ENCODE peak calls at places on chromosomes 2 and 18, in four cellular contexts. One of them, this sample, is unnamed.
A peak's percentile ranks its signal among the peaks of the same experiment; 100 is the strongest.

GRCh38 chr2:20052872-20053281 is 1.4 kb upstream of the LAPTM4A start:
- DNase-seq in vagina: no peak
- DNase-seq in endothelial cell of umbilical vein: peak; percentile 80
- DNase-seq in SK-N-SH: peak; percentile 63
- DNase-seq in this sample: no peak

GRCh38 chr2:37713258-37713700 is 41.8 kb upstream of the CDC42EP3 start:
- DNase-seq in vagina: no peak
- DNase-seq in SK-N-SH: no peak
- DNase-seq in endothelial cell of umbilical vein: no peak
- DNase-seq in this sample: no peak

GRCh38 chr2:224211821-224212220 is 172.7 kb upstream of the SERPINE2 start:
- DNase-seq in SK-N-SH: no peak
- DNase-seq in vagina: no peak
- DNase-seq in endothelial cell of umbilical vein: no peak
- DNase-seq in this sample: no peak

GRCh38 chr2:170122883-170123547 is 54.9 kb upstream of the MYO3B start:
- DNase-seq in SK-N-SH: no peak
- DNase-seq in endothelial cell of umbilical vein: peak; percentile 34
- DNase-seq in vagina: no peak
- DNase-seq in this sample: no peak

GRCh38 chr2:27627963-27628766 is 647 bp downstream of the CCDC121 start:
- DNase-seq in endothelial cell of umbilical vein: peak; percentile 60
- DNase-seq in vagina: no peak
- DNase-seq in SK-N-SH: no peak
- DNase-seq in this sample: no peak

GRCh38 chr2:43897492-43897891 is 58.7 kb downstream of the ABCG8 start:
- DNase-seq in endothelial cell of umbilical vein: no peak
- DNase-seq in SK-N-SH: no peak
- DNase-seq in vagina: no peak
- DNase-seq in this sample: no peak

GRCh38 chr2:157172866-157173578 is 84.5 kb upstream of the GALNT5 start:
- DNase-seq in endothelial cell of umbilical vein: no peak
- DNase-seq in vagina: no peak
- DNase-seq in SK-N-SH: no peak
- DNase-seq in this sample: no peak

GRCh38 chr2:127584516-127585033 is 49.1 kb downstream of the MYO7B start:
- DNase-seq in SK-N-SH: no peak
- DNase-seq in vagina: no peak
- DNase-seq in endothelial cell of umbilical vein: no peak
- DNase-seq in this sample: no peak

GRCh38 chr2:191847764-191848163 is 876 bp upstream of the CAVIN2 start:
- DNase-seq in vagina: no peak
- DNase-seq in SK-N-SH: no peak
- DNase-seq in endothelial cell of umbilical vein: peak; percentile 43
- DNase-seq in this sample: no peak

GRCh38 chr2:48085888-48086287 is 179.6 kb upstream of the FBXO11 start:
- DNase-seq in endothelial cell of umbilical vein: no peak
- DNase-seq in SK-N-SH: no peak
- DNase-seq in vagina: no peak
- DNase-seq in this sample: peak; percentile 10

GRCh38 chr18:44474596-44474995 is 206.1 kb upstream of the SETBP1 start:
- DNase-seq in vagina: no peak
- DNase-seq in SK-N-SH: no peak
- DNase-seq in endothelial cell of umbilical vein: no peak
- DNase-seq in this sample: no peak

GRCh38 chr18:44473394-44474066 is 207.2 kb upstream of the SETBP1 start:
- DNase-seq in endothelial cell of umbilical vein: no peak
- DNase-seq in SK-N-SH: no peak
- DNase-seq in vagina: no peak
- DNase-seq in this sample: no peak

DNA sequence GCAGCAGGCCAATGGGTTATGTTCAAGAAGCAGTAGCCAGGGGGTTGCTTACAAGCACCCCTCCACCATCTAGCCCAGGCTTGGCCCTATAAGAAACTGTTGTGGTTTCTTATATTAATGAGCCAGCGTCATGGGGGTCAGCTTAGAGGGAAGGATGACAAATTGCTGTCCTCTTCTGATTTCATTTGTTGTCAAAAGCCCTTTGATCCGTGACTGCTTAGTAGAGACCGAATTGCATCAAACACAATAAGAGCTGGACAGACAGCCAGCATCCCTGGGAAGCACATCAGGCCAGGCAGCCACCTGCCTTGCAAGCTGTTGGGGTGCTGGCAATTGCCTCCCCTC is 206.6 kb upstream of the SETBP1 start:
- DNase-seq in vagina: no peak
- DNase-seq in endothelial cell of umbilical vein: no peak
- DNase-seq in SK-N-SH: no peak
- DNase-seq in this sample: no peak
- H3K9me3 ChIP-seq in vagina: no peaks in the 10 kb centered on the region
- H3K9me3 ChIP-seq in endothelial cell of umbilical vein: no peaks in the 10 kb centered on the region
- H3K9me3 ChIP-seq in SK-N-SH: no peaks in the 10 kb centered on the region
- H3K9me3 ChIP-seq in this sample: no peaks in the 10 kb centered on the region

DNA sequence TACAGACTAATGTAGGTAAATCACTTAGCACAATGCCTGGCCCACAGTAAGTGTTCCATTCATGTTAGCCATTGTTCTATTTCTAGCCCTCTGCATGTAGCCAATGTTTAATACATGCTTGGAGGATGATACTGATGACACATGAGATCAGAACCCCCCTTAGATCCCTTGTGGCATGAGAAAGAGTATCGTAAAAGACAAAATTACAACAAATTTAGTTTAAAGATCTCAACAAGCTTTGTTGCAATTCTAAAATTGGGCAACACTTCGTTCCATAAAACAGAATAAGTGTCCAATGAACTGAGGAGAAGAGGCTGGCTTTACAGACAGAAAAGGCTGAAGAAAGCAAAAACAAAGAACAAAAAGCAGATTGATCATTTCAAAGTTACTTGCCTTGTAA is 148.8 kb upstream of the SLC1A4 start:
- DNase-seq in vagina: no peak
- DNase-seq in endothelial cell of umbilical vein: no peak
- DNase-seq in SK-N-SH: no peak
- DNase-seq in this sample: no peak
- H3K27ac ChIP-seq in vagina: peak overlapping the region; percentile 77
- H3K27ac ChIP-seq in endothelial cell of umbilical vein: no peak overlapping the region
- H3K27ac ChIP-seq in SK-N-SH: no peak overlapping the region
- H3K27ac ChIP-seq in this sample: peak overlapping the region; percentile 2

GRCh38 chr2:237723613-237724012 is 75.0 kb upstream of the RBM44 start:
- DNase-seq in endothelial cell of umbilical vein: no peak
- DNase-seq in vagina: peak; percentile 67
- DNase-seq in SK-N-SH: peak; percentile 62
- DNase-seq in this sample: no peak
- TF ChIP-seq POLR2AphosphoS5 in endothelial cell of umbilical vein: no peak
- TF ChIP-seq POLR2AphosphoS5 in vagina: no peak
- TF ChIP-seq POLR2AphosphoS5 in SK-N-SH: peak; percentile 28
- TF ChIP-seq POLR2AphosphoS5 in this sample: peak; percentile 15

DNA sequence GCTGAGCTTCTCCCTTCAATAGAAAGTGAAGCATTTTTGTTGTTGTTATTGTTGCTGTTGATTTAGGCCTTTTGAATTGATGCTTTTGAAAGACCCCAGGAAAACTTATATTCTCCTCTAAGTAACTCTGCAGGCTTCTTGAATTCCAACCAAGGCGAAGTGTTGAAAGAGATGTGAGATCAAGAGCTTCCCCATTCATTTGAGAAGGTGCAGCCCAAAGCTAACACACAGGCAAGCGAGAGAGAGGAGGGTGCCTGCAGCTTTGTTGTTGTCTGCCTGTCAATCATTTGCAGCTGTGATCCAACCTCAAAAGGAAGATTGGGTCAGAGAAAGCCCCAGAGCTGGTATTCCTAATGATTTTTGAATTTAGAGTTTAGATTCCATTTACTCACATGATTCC is 963.6 kb upstream of the CNTNAP5 start:
- DNase-seq in vagina: no peak
- DNase-seq in SK-N-SH: no peak
- DNase-seq in endothelial cell of umbilical vein: no peak
- DNase-seq in this sample: no peak
- H3K9me3 ChIP-seq in vagina: no peaks in the 10 kb centered on the region
- H3K9me3 ChIP-seq in SK-N-SH: no peaks in the 10 kb centered on the region
- H3K9me3 ChIP-seq in endothelial cell of umbilical vein: peaks cover 4% of the 10 kb centered on the region
- H3K9me3 ChIP-seq in this sample: no peaks in the 10 kb centered on the region

DNA sequence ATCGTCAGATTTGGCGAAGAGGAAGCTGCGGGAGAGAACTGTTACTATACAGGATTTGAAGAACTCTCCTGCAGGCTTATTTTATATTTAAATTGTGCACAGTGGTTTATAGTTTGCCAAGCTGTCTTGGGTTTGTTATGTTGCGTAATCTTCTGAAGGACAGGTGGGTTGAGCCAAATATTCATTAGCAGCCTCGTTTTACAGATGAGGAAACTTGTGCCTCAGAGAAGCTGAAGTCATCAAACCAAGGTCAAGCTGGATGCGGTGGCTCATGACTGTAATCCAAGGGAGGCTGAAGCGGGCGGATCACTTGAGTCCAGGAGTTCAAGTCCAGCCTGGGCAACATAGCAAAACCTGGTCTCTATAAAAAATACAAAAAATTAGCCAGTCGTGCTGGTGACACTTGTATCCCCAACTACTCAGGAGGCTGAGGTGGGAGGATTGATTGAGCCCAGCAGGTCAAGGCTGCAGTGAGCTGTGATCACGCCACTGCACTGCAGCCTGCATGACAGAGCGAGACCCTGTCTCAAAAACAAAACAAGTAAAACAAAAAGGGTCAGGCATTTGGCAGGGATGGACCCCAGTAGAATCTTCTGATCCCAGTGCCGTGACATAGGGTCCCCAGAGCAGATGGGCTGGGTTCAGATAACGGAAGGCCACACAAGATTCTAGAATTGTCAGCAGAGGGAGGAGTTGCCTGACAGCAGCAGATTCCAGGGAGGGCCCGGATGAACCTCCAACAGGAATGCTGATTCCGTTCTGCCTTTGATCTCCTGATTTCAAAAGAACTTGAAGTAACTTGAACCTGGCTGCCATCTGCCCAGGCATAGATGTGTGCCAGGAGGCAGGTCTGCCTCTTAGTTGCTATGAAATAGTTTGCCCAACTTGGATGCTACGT is 50.6 kb downstream of the SH3BP4 start:
- DNase-seq in endothelial cell of umbilical vein: no peak
- DNase-seq in SK-N-SH: no peak
- DNase-seq in vagina: no peak
- DNase-seq in this sample: no peak
- H3K27ac ChIP-seq in endothelial cell of umbilical vein: no peak overlapping the region
- H3K27ac ChIP-seq in SK-N-SH: no peak overlapping the region
- H3K27ac ChIP-seq in vagina: no peak overlapping the region
- H3K27ac ChIP-seq in this sample: no peak overlapping the region

GRCh38 chr2:65231892-65232477 is 4.4 kb downstream of the ACTR2 start:
- DNase-seq in vagina: no peak
- DNase-seq in SK-N-SH: no peak
- DNase-seq in endothelial cell of umbilical vein: no peak
- DNase-seq in this sample: no peak

GRCh38 chr2:65231121-65231520 is 3.5 kb downstream of the ACTR2 start:
- DNase-seq in SK-N-SH: no peak
- DNase-seq in vagina: no peak
- DNase-seq in endothelial cell of umbilical vein: peak; percentile 3
- DNase-seq in this sample: no peak

GRCh38 chr2:65227035-65227470 is 578 bp upstream of the ACTR2 start:
- DNase-seq in SK-N-SH: no peak
- DNase-seq in vagina: no peak
- DNase-seq in endothelial cell of umbilical vein: no peak
- DNase-seq in this sample: no peak

GRCh38 chr2:65227471-65228248 is at the start of gene ACTR2:
- DNase-seq in vagina: peak; percentile 95
- DNase-seq in SK-N-SH: peak; percentile 96
- DNase-seq in endothelial cell of umbilical vein: peak; percentile 97
- DNase-seq in this sample: peak; percentile 99

DNA sequence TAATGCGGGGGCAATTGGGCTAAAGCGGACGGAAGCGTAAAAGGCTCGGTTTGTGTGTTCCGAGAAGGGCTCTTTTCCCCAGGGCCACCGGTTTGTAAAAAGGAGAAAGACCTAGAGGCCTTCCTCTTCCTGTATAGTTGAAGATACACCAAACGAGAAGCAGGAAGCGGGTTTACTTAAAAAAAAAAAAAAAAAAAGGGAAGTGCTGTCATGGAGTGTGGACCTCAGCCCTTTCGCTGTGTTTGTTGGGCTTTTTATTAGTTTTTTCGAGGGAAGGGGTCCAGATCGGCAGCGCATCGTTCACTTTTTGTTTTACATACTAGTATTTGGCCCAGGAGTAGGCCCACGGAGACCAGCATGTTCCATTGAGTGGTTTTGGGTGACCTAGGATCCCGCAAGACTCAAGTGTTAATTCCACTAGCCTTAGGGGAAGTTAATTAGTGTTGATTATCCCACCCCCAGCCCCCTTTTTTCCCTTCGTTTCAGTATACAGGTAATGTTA is 669 bp downstream of the ACTR2 start:
- DNase-seq in SK-N-SH: peak; percentile 48
- DNase-seq in vagina: no peak
- DNase-seq in endothelial cell of umbilical vein: peak; percentile 58
- DNase-seq in this sample: no peak
- TF ChIP-seq POLR2AphosphoS5 in SK-N-SH: no peak
- TF ChIP-seq POLR2AphosphoS5 in vagina: no peak
- TF ChIP-seq POLR2AphosphoS5 in endothelial cell of umbilical vein: no peak
- TF ChIP-seq POLR2AphosphoS5 in this sample: no peak

GRCh38 chr2:210112871-210113270 is 58.3 kb downstream of the KANSL1L start:
- DNase-seq in endothelial cell of umbilical vein: no peak
- DNase-seq in vagina: no peak
- DNase-seq in SK-N-SH: no peak
- DNase-seq in this sample: no peak

DNA sequence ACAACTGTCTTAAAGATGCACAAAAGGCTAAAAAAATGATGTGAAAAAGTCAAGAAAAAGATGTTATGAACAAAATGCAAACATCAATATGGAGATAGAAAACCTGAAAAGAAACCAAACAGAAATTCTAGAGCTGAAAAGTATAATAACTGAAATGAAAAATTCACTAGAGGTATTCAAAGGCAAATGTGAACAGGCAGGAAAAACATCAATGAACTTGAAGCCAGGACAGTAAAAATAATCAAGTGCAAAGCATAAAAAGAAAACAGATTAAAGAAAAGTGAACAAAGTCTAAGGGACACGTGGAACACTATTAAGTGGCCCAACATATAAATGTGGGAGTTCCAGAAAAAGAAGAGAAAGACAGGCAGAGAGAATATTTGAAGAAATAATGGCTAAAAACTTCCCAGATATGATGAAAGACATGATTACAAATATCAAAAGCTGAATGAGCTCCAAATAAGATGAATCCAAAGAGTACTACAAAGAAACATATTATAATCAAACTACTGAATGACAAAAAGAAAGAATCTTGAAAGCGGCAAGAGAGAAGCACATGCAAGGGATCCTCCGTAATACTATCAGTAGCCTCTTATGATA is 57.5 kb downstream of the KANSL1L start:
- DNase-seq in vagina: no peak
- DNase-seq in endothelial cell of umbilical vein: no peak
- DNase-seq in SK-N-SH: no peak
- DNase-seq in this sample: no peak
- H3K9me3 ChIP-seq in vagina: peaks cover 13% of the 10 kb centered on the region
- H3K9me3 ChIP-seq in endothelial cell of umbilical vein: no peaks in the 10 kb centered on the region
- H3K9me3 ChIP-seq in SK-N-SH: peaks cover 7% of the 10 kb centered on the region
- H3K9me3 ChIP-seq in this sample: no peaks in the 10 kb centered on the region

DNA sequence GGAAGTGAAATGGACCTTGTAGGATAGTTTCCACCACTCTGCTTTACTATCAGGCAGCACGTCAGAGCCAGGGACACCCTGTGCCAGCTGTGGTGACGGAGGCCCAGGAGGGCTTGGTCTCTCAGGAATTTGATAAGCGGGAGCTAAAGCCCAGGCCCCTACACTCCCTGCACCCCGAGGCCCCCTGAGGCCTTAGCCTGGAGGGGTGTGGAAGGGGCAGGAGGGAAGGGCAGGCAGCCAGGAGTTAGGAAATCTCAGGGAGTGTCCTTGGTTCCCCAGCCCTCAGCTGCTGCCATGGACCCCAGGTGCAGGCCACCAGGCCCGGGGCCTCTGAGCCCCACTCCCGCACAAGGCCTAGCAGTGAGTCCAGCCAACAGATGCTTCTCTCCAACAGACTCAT is 38.2 kb downstream of the PDIA6 start:
- DNase-seq in SK-N-SH: peak; percentile 59
- DNase-seq in vagina: no peak
- DNase-seq in endothelial cell of umbilical vein: no peak
- DNase-seq in this sample: no peak
- H3K27ac ChIP-seq in SK-N-SH: no peak overlapping the region
- H3K27ac ChIP-seq in vagina: no peak overlapping the region
- H3K27ac ChIP-seq in endothelial cell of umbilical vein: no peak overlapping the region
- H3K27ac ChIP-seq in this sample: no peak overlapping the region